ENCODE peak calls at places on chromosomes 11 and 22, in four cellular contexts. One of them, this sample, is unnamed.

GRCh38 chr11:86069408-86070086 is 663 bp upstream of the PICALM start:
- DNase-seq in HepG2: peak; percentile 76
- DNase-seq in HCT116: peak; percentile 54
- DNase-seq in K562: peak; percentile 55
- DNase-seq in this sample: peak; percentile 75

GRCh38 chr11:65701686-65702085 is 10.4 kb upstream of the KAT5 start:
- DNase-seq in HCT116: no peak
- DNase-seq in HepG2: no peak
- DNase-seq in K562: no peak
- DNase-seq in this sample: no peak

GRCh38 chr11:20089796-20090653 is 70.2 kb downstream of the DBX1 start:
- DNase-seq in HCT116: no peak
- DNase-seq in K562: peak; percentile 67
- DNase-seq in HepG2: peak; percentile 32
- DNase-seq in this sample: no peak

GRCh38 chr11:45924036-45924915 is 1.8 kb downstream of the LARGE2 start:
- DNase-seq in HCT116: no peak
- DNase-seq in HepG2: no peak
- DNase-seq in K562: no peak
- DNase-seq in this sample: no peak

GRCh38 chr11:117600261-117600783 is 196.7 kb downstream of the DSCAML1 start:
- DNase-seq in K562: no peak
- DNase-seq in HCT116: no peak
- DNase-seq in HepG2: no peak
- DNase-seq in this sample: no peak

GRCh38 chr11:125224391-125225015 is 60.0 kb downstream of the PKNOX2 start:
- DNase-seq in HCT116: peak; percentile 8
- DNase-seq in K562: peak; percentile 18
- DNase-seq in HepG2: peak; percentile 9
- DNase-seq in this sample: no peak

GRCh38 chr11:8330896-8331295 is 67.2 kb upstream of the LMO1 start:
- DNase-seq in HCT116: no peak
- DNase-seq in HepG2: no peak
- DNase-seq in K562: no peak
- DNase-seq in this sample: no peak

GRCh38 chr22:28799834-28800307 is 498 bp downstream of the XBP1 start:
- DNase-seq in HCT116: no peak
- DNase-seq in HepG2: no peak
- DNase-seq in K562: peak; percentile 56
- DNase-seq in this sample: no peak

GRCh38 chr22:50522806-50523438 is 2.5 kb downstream of the SCO2 start:
- DNase-seq in HCT116: no peak
- DNase-seq in HepG2: no peak
- DNase-seq in K562: no peak
- DNase-seq in this sample: no peak

GRCh38 chr11:64233913-64234839 is at the start of gene VEGFB:
- DNase-seq in HepG2: no peak
- DNase-seq in HCT116: no peak
- DNase-seq in K562: peak; percentile 86
- DNase-seq in this sample: no peak

GRCh38 chr22:21457023-21457787 is 10.0 kb upstream of the TMEM191C start:
- DNase-seq in HepG2: peak; percentile 65
- DNase-seq in HCT116: no peak
- DNase-seq in K562: no peak
- DNase-seq in this sample: peak; percentile 81

GRCh38 chr22:35963237-35963810 is 65.3 kb downstream of the RBFOX2 start:
- DNase-seq in HepG2: no peak
- DNase-seq in K562: no peak
- DNase-seq in HCT116: no peak
- DNase-seq in this sample: no peak

GRCh38 chr22:35970601-35971417 is 57.8 kb downstream of the RBFOX2 start:
- DNase-seq in HepG2: no peak
- DNase-seq in K562: no peak
- DNase-seq in HCT116: no peak
- DNase-seq in this sample: no peak

GRCh38 chr22:35967046-35967397 is 61.6 kb downstream of the RBFOX2 start:
- DNase-seq in HCT116: no peak
- DNase-seq in HepG2: no peak
- DNase-seq in K562: no peak
- DNase-seq in this sample: no peak

GRCh38 chr22:35961480-35961902 is 67.1 kb downstream of the RBFOX2 start:
- DNase-seq in K562: no peak
- DNase-seq in HepG2: no peak
- DNase-seq in HCT116: no peak
- DNase-seq in this sample: no peak

DNA sequence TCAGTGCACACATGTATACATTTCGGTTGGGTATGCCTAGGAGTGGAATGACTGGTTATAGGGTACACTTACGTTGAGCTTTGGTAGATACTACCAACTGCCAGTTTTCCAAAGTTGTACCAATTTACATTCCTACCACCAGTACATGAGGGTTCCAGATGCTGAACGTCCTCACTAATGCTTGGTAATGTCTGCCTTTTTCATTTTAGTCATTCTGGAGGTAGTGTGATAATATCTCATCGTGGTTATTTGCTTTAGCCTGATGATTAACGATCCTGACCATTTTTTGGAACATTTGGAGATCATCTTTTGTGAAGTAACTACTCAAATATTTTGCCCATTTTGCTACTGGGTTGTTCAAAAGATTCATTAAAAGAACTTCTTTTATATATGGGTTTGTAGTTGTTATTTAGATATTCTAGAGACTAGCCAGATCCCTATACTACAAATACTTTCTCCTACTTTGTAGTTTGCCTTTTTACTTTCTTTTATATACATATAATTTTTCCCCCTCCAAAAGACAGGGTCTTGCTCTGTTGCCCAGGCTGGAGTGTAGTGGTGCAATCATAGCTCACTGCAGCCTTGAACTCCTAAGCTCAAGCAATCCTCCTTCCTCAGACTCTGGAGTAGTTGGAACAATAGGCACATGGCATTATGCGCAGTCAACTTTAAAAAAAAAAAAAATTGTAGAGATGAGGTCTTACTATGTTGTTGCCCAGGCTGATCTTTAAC is 62.1 kb downstream of the RBFOX2 start:
- DNase-seq in HepG2: no peak
- DNase-seq in HCT116: no peak
- DNase-seq in K562: no peak
- DNase-seq in this sample: no peak
- H3K4me1 ChIP-seq in HepG2: peaks cover 19% of the 10 kb centered on the region
- H3K4me1 ChIP-seq in HCT116: peaks cover 7% of the 10 kb centered on the region
- H3K4me1 ChIP-seq in K562: no peaks in the 10 kb centered on the region
- H3K4me1 ChIP-seq in this sample: peaks cover 6% of the 10 kb centered on the region

DNA sequence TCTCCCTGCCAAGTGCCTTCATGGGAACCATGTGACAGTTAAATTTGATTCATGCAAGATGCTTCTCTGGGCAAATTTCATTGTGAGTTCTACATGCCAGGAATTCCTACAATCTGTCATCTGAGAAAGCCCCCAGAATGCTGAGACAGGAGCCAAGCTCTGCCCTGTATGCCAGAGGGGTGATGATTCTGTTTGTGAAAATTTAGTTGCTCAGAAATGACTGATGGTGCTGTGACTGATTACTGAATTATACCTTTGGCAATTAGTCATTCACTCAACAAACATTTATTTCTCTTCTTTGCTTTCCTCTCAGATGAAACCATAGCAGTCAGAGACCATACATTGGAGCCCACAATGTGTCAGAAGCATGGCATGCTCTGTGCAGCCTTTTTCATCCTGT is 68.9 kb upstream of the ZBED5 start:
- DNase-seq in HCT116: no peak
- DNase-seq in HepG2: no peak
- DNase-seq in K562: no peak
- DNase-seq in this sample: no peak
- TF ChIP-seq TCF7L2 in HCT116: no peak
- TF ChIP-seq TCF7L2 in HepG2: no peak
- TF ChIP-seq TCF7L2 in K562: no peak
- TF ChIP-seq TCF7L2 in this sample: no peak

GRCh38 chr22:42296883-42297282 is 26.4 kb upstream of the TCF20 start:
- DNase-seq in HCT116: no peak
- DNase-seq in K562: no peak
- DNase-seq in HepG2: no peak
- DNase-seq in this sample: no peak

GRCh38 chr22:42298746-42299145 is 28.3 kb upstream of the TCF20 start:
- DNase-seq in K562: no peak
- DNase-seq in HCT116: no peak
- DNase-seq in HepG2: no peak
- DNase-seq in this sample: no peak

GRCh38 chr22:42297778-42298177 is 27.3 kb upstream of the TCF20 start:
- DNase-seq in HepG2: peak; percentile 16
- DNase-seq in K562: no peak
- DNase-seq in HCT116: no peak
- DNase-seq in this sample: no peak

GRCh38 chr22:42294034-42294985 is 23.9 kb upstream of the TCF20 start:
- DNase-seq in HCT116: no peak
- DNase-seq in HepG2: peak; percentile 39
- DNase-seq in K562: peak; percentile 53
- DNase-seq in this sample: no peak

GRCh38 chr22:42296381-42296853 is 26.0 kb upstream of the TCF20 start:
- DNase-seq in K562: no peak
- DNase-seq in HCT116: no peak
- DNase-seq in HepG2: no peak
- DNase-seq in this sample: no peak
- H3K4me1 ChIP-seq in K562: peaks cover 18% of the 10 kb centered on the region
- H3K4me1 ChIP-seq in HCT116: peaks cover 6% of the 10 kb centered on the region
- H3K4me1 ChIP-seq in HepG2: peaks cover 47% of the 10 kb centered on the region
- H3K4me1 ChIP-seq in this sample: peaks cover 10% of the 10 kb centered on the region

DNA sequence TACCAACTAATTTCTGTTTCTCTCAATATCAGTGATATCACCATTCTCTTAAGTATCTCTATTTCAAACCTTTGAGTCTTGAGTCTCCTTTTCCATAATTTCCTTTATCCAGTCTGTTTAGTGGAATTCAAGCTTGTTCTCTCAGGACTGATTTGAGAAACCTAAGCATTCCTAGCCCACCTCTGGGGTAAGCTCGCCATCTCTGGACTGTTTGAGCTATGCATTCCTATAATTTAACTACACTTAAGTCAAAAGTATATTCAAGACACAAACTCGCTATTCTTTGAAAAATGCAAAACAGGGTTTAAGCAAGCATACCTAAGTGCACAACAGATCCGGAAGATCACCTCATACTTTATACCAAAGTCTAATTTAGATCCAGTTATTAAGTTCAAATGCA is 2.1 kb upstream of the DLAT start:
- DNase-seq in HepG2: peak; percentile 6
- DNase-seq in HCT116: no peak
- DNase-seq in K562: no peak
- DNase-seq in this sample: no peak
- TF ChIP-seq TCF7L2 in HepG2: no peak
- TF ChIP-seq TCF7L2 in HCT116: no peak
- TF ChIP-seq TCF7L2 in K562: no peak
- TF ChIP-seq TCF7L2 in this sample: no peak

DNA sequence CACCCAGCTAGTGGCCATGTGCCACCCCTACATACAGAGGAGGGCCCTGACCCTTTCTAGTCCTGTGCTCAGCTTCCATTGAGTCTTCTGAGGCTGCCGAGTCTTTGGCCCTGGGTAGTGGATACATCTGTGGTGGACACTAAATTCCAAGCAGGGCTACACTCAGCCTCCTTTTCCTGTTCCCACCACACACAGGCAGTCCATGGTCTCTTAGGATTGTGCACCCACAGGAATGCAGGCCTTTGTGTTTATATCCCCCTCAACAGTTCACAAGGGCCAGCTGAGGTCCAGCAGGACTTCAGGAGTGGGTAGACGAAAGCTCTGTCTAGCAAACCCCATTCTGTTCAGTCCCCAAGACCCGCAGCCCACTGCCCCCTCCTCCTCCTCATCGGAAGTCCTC is 91.7 kb downstream of the SWAP70 start:
- DNase-seq in HepG2: no peak
- DNase-seq in K562: no peak
- DNase-seq in HCT116: no peak
- DNase-seq in this sample: no peak
- H3K4me1 ChIP-seq in HepG2: peaks cover 66% of the 10 kb centered on the region
- H3K4me1 ChIP-seq in K562: peaks cover 23% of the 10 kb centered on the region
- H3K4me1 ChIP-seq in HCT116: peaks cover 16% of the 10 kb centered on the region
- H3K4me1 ChIP-seq in this sample: peaks cover 84% of the 10 kb centered on the region

DNA sequence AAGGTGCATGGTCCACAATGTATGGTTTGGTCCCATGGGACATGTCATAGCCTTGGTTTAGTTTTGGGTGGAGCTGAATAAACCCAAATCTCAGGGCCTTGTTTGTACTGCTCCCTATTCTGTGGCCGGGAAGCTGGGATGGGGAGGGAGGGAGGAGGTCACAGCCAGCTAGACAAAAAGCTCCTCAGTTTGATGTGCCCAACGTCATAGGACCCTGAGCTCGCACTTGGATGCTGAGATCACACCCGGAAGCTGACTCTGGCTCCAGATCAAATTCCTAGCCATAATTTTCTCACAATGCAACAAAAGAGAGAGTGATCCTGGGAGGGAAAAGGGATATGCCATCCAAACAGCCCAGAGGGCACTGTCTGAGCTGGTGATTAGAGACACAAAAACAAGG is 1.5 kb downstream of the HSPB2 start:
- DNase-seq in K562: no peak
- DNase-seq in HCT116: no peak
- DNase-seq in HepG2: peak; percentile 46
- DNase-seq in this sample: no peak
- TF ChIP-seq TCF7L2 in K562: no peak
- TF ChIP-seq TCF7L2 in HCT116: no peak
- TF ChIP-seq TCF7L2 in HepG2: no peak
- TF ChIP-seq TCF7L2 in this sample: no peak

This sample was measured in Panc1.